ENCODE peak calls at places on chromosomes 4 and X, in five cellular contexts. Y is midbrain, F is astrocyte of the spinal cord, X is SW480, R is left cardiac atrium. D is an unnamed sample.

GRCh38 chr4:73740353-73740778 is at the start of gene CXCL8:
- DNase-seq in Y (peak), F (peak), X (peak), R (peak), D (peak)

GRCh38 chrX:139844163-139844562 is 88.7 kb downstream of the ATP11C start:
- DNase-seq in Y (no peak), F (no peak), X (no peak), R (no peak), D (no peak)

GRCh38 chrX:24862343-24862742 is 153.4 kb downstream of the ARX start:
- DNase-seq in Y (no peak), F (peak), X (no peak), R (no peak), D (no peak)

GRCh38 chr4:3375688-3376087 is 66.1 kb upstream of the HGFAC start:
- DNase-seq in Y (no peak), F (peak), X (no peak), R (no peak), D (peak)

GRCh38 chrX:15398874-15399273 is 14.7 kb upstream of the VEGFD start:
- DNase-seq in Y (no peak), F (no peak), X (no peak), R (no peak), D (no peak)

GRCh38 chr4:77959566-77960338 is 97.1 kb downstream of the MRPL1 start:
- DNase-seq in Y (peak), F (peak), X (peak), R (no peak), D (no peak)

GRCh38 chrX:16843208-16843909 is 26.8 kb downstream of the RBBP7 start:
- DNase-seq in Y (no peak), F (no peak), X (no peak), R (no peak), D (no peak)

GRCh38 chr4:136463941-136464340 is 1068.4 kb downstream of the PCDH18 start:
- DNase-seq in Y (no peak), F (no peak), X (no peak), R (no peak), D (no peak)

GRCh38 chr4:16206848-16207247 is 19.4 kb downstream of the TAPT1 start:
- DNase-seq in Y (no peak), F (peak), X (no peak), R (no peak), D (no peak)

GRCh38 chrX:70449457-70449966 is 4.9 kb downstream of the DLG3 start:
- DNase-seq in Y (no peak), F (no peak), X (no peak), R (no peak), D (no peak)

GRCh38 chrX:149641432-149641831 is 9.8 kb upstream of the TMEM185A start:
- DNase-seq in Y (no peak), F (no peak), X (no peak), R (no peak), D (no peak)

GRCh38 chrX:46500054-46500453 is 45.2 kb downstream of the ZNF674 start:
- DNase-seq in Y (no peak), F (peak), X (no peak), R (no peak), D (no peak)

GRCh38 chr4:139084425-139085093 is 69.0 kb downstream of the NOCT start:
- DNase-seq in Y (peak), F (no peak), X (no peak), R (no peak), D (no peak)

GRCh38 chr4:41432219-41432618 is 105.7 kb upstream of the LIMCH1 start:
- DNase-seq in Y (no peak), F (no peak), X (no peak), R (no peak), D (no peak)

GRCh38 chr4:37549003-37549402 is 137.2 kb downstream of the RELL1 start:
- DNase-seq in Y (no peak), F (peak), X (no peak), R (no peak), D (peak)

GRCh38 chr4:48683784-48684666 is 96.1 kb downstream of the FRYL start:
- DNase-seq in Y (no peak), F (no peak), X (no peak), R (no peak), D (no peak)

GRCh38 chr4:158996669-158997074 is 106.2 kb upstream of the RAPGEF2 start:
- DNase-seq in Y (no peak), F (peak), X (peak), R (no peak), D (peak)

GRCh38 chr4:25860586-25861421 is 2.0 kb downstream of the SEL1L3 start:
- DNase-seq in Y (no peak), F (no peak), X (no peak), R (peak), D (no peak)

GRCh38 chr4:152102184-152103000 is 341.6 kb upstream of the GATB start:
- DNase-seq in Y (no peak), F (peak), X (peak), R (no peak), D (no peak)

GRCh38 chrX:120316587-120317283 is 5.5 kb upstream of the TMEM255A start:
- DNase-seq in Y (no peak), F (peak), X (peak), R (no peak), D (no peak)

GRCh38 chr4:8179771-8180170 is 19.3 kb upstream of the SH3TC1 start:
- DNase-seq in Y (no peak), F (no peak), X (no peak), R (no peak), D (no peak)

GRCh38 chr4:1539132-1539755 is 133.0 kb upstream of the NKX1-1 start:
- DNase-seq in Y (no peak), F (no peak), X (no peak), R (peak), D (no peak)

GRCh38 chrX:133781174-133781573 is 204.2 kb downstream of the GPC3 start:
- DNase-seq in Y (no peak), F (no peak), X (no peak), R (no peak), D (no peak)

GRCh38 chr4:151921371-151921770 is 160.6 kb upstream of the GATB start:
- DNase-seq in Y (no peak), F (peak), X (no peak), R (no peak), D (no peak)

GRCh38 chrX:17590892-17591740 is 146.2 kb upstream of the SCML1 start:
- DNase-seq in Y (peak), F (peak), X (peak), R (peak), D (peak)

GRCh38 chr4:3284734-3285557 is 7.9 kb upstream of the RGS12 start:
- DNase-seq in Y (no peak), F (no peak), X (no peak), R (no peak), D (no peak)

GRCh38 chr4:166318810-166319525 is 445.9 kb downstream of the TLL1 start:
- DNase-seq in Y (no peak), F (peak), X (no peak), R (no peak), D (peak)

GRCh38 chr4:27010334-27010940 is 149.8 kb downstream of the STIM2 start:
- DNase-seq in Y (peak), F (peak), X (peak), R (peak), D (peak)